ENCODE peak calls at places on chromosomes 3 and 15, in ten cellular contexts. W, Q, O, D, U, X, I, V, K and R are unnamed samples.

GRCh38 chr3:176078916-176079315 is 1118.4 kb downstream of the TBL1XR1 start:
- DNase-seq in W (no peak), Q (no peak), O (no peak), D (no peak), U (no peak), X (no peak), I (no peak), V (no peak), K (no peak), R (no peak)

GRCh38 chr3:65044401-65044800 is 356.6 kb upstream of the ADAMTS9 start:
- DNase-seq in W (no peak), Q (no peak), O (no peak), D (no peak), U (no peak), X (no peak), I (no peak), V (no peak), K (no peak), R (no peak)

GRCh38 chr3:78951546-78951945 is 816.3 kb downstream of the ROBO1 start:
- DNase-seq in W (no peak), Q (no peak), O (no peak), D (no peak), U (peak; percentile 59), X (no peak), I (no peak), V (no peak), K (no peak), R (no peak)

GRCh38 chr3:38730281-38730680 is 80.8 kb upstream of the SCN5A start:
- DNase-seq in W (peak; percentile 15), Q (no peak), O (no peak), D (no peak), U (peak; percentile 81), X (no peak), I (no peak), V (no peak), K (no peak), R (no peak)

GRCh38 chr15:52463638-52464037 is 65.0 kb downstream of the MYO5A start:
- DNase-seq in W (no peak), Q (no peak), O (no peak), D (no peak), U (peak; percentile 46), X (no peak), I (peak; percentile 43), V (no peak), K (no peak), R (no peak)

GRCh38 chr15:61621146-61621545 is 392.0 kb upstream of the RORA start:
- DNase-seq in W (peak; percentile 3), Q (peak; percentile 13), O (no peak), D (no peak), U (no peak), X (no peak), I (no peak), V (no peak), K (no peak), R (peak; percentile 70)

GRCh38 chr3:152317184-152317583 is 48.5 kb downstream of the MBNL1 start:
- DNase-seq in W (no peak), Q (no peak), O (no peak), D (no peak), U (no peak), X (no peak), I (no peak), V (no peak), K (no peak), R (no peak)

GRCh38 chr15:60400957-60401356 is 3.2 kb upstream of the ANXA2 start:
- DNase-seq in W (no peak), Q (no peak), O (no peak), D (no peak), U (no peak), X (no peak), I (no peak), V (no peak), K (no peak), R (no peak)

GRCh38 chr3:81622395-81622794 is 139.1 kb downstream of the GBE1 start:
- DNase-seq in W (no peak), Q (no peak), O (no peak), D (no peak), U (peak; percentile 45), X (no peak), I (no peak), V (no peak), K (no peak), R (no peak)

GRCh38 chr3:56397798-56398197 is 70.5 kb downstream of the ERC2 start:
- DNase-seq in W (no peak), Q (no peak), O (no peak), D (no peak), U (no peak), X (no peak), I (no peak), V (no peak), K (no peak), R (no peak)